ENCODE peak calls at places on chromosomes 3 and 15, in eight cellular contexts. B is GM19239; F is endothelial cell; G is H4; R is WTC11; M is AG09319; A is AG10803; K is stimulated activated CD4-positive, alpha-beta T cell treated with anti-CD3 and anti-CD28 coated beads, Interleukin-15, amount 100 ng/mL, for 1 hour. L is an unnamed sample.
A peak's percentile ranks its signal among the peaks of the same experiment; 100 is the strongest.

GRCh38 chr15:29570121-29570930 is 251.9 kb downstream of the TJP1 start:
- DNase-seq in B (no peak), F (peak; percentile 27), G (no peak), R (peak; percentile 58), M (no peak), A (peak; percentile 9), K (no peak), L (no peak)

GRCh38 chr3:69724722-69725435 is 14.4 kb upstream of the MITF start:
- DNase-seq in B (no peak), F (no peak), G (no peak), R (no peak), M (no peak), A (no peak), K (no peak), L (no peak)

GRCh38 chr15:71093089-71094024 is 21.9 kb upstream of the THSD4 start:
- DNase-seq in B (no peak), F (no peak), G (peak; percentile 72), R (no peak), M (no peak), A (peak; percentile 78), K (no peak), L (no peak)

GRCh38 chr3:57179580-57180410 is 14.6 kb upstream of the IL17RD start:
- DNase-seq in B (no peak), F (no peak), G (no peak), R (no peak), M (no peak), A (no peak), K (no peak), L (no peak)

GRCh38 chr15:80439140-80439539 is 35.0 kb downstream of the ARNT2 start:
- DNase-seq in B (no peak), F (no peak), G (no peak), R (no peak), M (no peak), A (no peak), K (no peak), L (no peak)

GRCh38 chr15:73368301-73369072 is at the start of gene HCN4:
- DNase-seq in B (no peak), F (peak; percentile 28), G (no peak), R (peak; percentile 84), M (no peak), A (no peak), K (no peak), L (no peak)

GRCh38 chr3:414063-414462 is 217.5 kb downstream of the CHL1 start:
- DNase-seq in B (no peak), F (no peak), G (peak; percentile 7), R (no peak), M (no peak), A (peak; percentile 1), K (no peak), L (no peak)

GRCh38 chr3:55746808-55747413 is 259.8 kb upstream of the WNT5A start:
- DNase-seq in B (no peak), F (no peak), G (no peak), R (no peak), M (no peak), A (peak; percentile 32), K (no peak), L (no peak)

GRCh38 chr15:65376767-65377104 is 1.1 kb downstream of the IGDCC3 start:
- DNase-seq in B (no peak), F (no peak), G (no peak), R (no peak), M (no peak), A (no peak), K (no peak), L (peak; percentile 16)

GRCh38 chr15:70618929-70619328 is 144.4 kb downstream of the UACA start:
- DNase-seq in B (no peak), F (no peak), G (no peak), R (no peak), M (no peak), A (no peak), K (no peak), L (no peak)

GRCh38 chr15:58758141-58758540 is 8.6 kb upstream of the ADAM10 start:
- DNase-seq in B (no peak), F (no peak), G (no peak), R (no peak), M (no peak), A (peak; percentile 49), K (no peak), L (no peak)

GRCh38 chr15:77516786-77517185 is 96.1 kb downstream of the HMG20A start:
- DNase-seq in B (no peak), F (no peak), G (no peak), R (no peak), M (no peak), A (no peak), K (no peak), L (no peak)

GRCh38 chr3:64398431-64398830 is 173.2 kb upstream of the PRICKLE2 start:
- DNase-seq in B (no peak), F (no peak), G (no peak), R (no peak), M (peak; percentile 72), A (peak; percentile 90), K (no peak), L (no peak)

GRCh38 chr15:71282086-71282485 is 166.8 kb downstream of the THSD4 start:
- DNase-seq in B (no peak), F (no peak), G (no peak), R (no peak), M (peak; percentile 61), A (peak; percentile 81), K (no peak), L (no peak)

GRCh38 chr15:68781766-68782588 is 38.7 kb downstream of the ANP32A start:
- DNase-seq in B (no peak), F (peak; percentile 65), G (no peak), R (no peak), M (no peak), A (no peak), K (no peak), L (no peak)

GRCh38 chr3:141250342-141250741 is 18.7 kb downstream of the PXYLP1 start:
- DNase-seq in B (no peak), F (no peak), G (no peak), R (no peak), M (no peak), A (no peak), K (no peak), L (no peak)

GRCh38 chr15:82056900-82057825 is 11.3 kb upstream of the MEX3B start:
- DNase-seq in B (no peak), F (no peak), G (no peak), R (no peak), M (no peak), A (no peak), K (no peak), L (no peak)

GRCh38 chr3:188916934-188917391 is 254.8 kb upstream of the TPRG1 start:
- DNase-seq in B (no peak), F (no peak), G (no peak), R (no peak), M (no peak), A (no peak), K (no peak), L (no peak)

GRCh38 chr3:189320511-189320910 is 148.7 kb downstream of the TPRG1 start:
- DNase-seq in B (no peak), F (no peak), G (no peak), R (no peak), M (no peak), A (no peak), K (no peak), L (no peak)

GRCh38 chr3:12894629-12895028 is 53.3 kb upstream of the RPL32 start:
- DNase-seq in B (no peak), F (no peak), G (no peak), R (no peak), M (no peak), A (peak; percentile 9), K (no peak), L (no peak)

GRCh38 chr15:42405876-42406482 is 46.7 kb downstream of the CAPN3 start:
- DNase-seq in B (no peak), F (no peak), G (no peak), R (no peak), M (no peak), A (no peak), K (no peak), L (no peak)

GRCh38 chr15:72176155-72176554 is 21.4 kb downstream of the GRAMD2A start:
- DNase-seq in B (no peak), F (no peak), G (no peak), R (no peak), M (no peak), A (no peak), K (no peak), L (no peak)

GRCh38 chr3:47892284-47892683 is 89.3 kb downstream of the DHX30 start:
- DNase-seq in B (no peak), F (no peak), G (no peak), R (no peak), M (no peak), A (no peak), K (no peak), L (no peak)

GRCh38 chr3:52238193-52238760 is 681 bp downstream of the TWF2 start:
- DNase-seq in B (no peak), F (no peak), G (no peak), R (no peak), M (no peak), A (no peak), K (no peak), L (no peak)

GRCh38 chr3:48369685-48370329 is 2.2 kb upstream of the FBXW12 start:
- DNase-seq in B (no peak), F (no peak), G (no peak), R (no peak), M (no peak), A (no peak), K (no peak), L (no peak)

GRCh38 chr3:24242012-24242698 is 252.5 kb downstream of the THRB start:
- DNase-seq in B (no peak), F (no peak), G (peak; percentile 55), R (no peak), M (peak; percentile 81), A (peak; percentile 97), K (no peak), L (no peak)

GRCh38 chr3:76673171-76673570 is 366.7 kb upstream of the ROBO2 start:
- DNase-seq in B (no peak), F (no peak), G (no peak), R (no peak), M (no peak), A (no peak), K (no peak), L (no peak)

GRCh38 chr15:54839379-54839778 is 357.4 kb downstream of the RSL24D1 start:
- DNase-seq in B (no peak), F (no peak), G (no peak), R (no peak), M (no peak), A (no peak), K (no peak), L (no peak)

GRCh38 chr3:89098964-89099585 is 8.3 kb upstream of the EPHA3 start:
- DNase-seq in B (no peak), F (peak; percentile 48), G (peak; percentile 42), R (peak; percentile 62), M (peak; percentile 22), A (peak; percentile 66), K (no peak), L (peak; percentile 40)

GRCh38 chr3:53243165-53243564 is 12.7 kb downstream of the TKT start:
- DNase-seq in B (no peak), F (peak; percentile 21), G (no peak), R (peak; percentile 39), M (peak; percentile 89), A (peak; percentile 85), K (no peak), L (no peak)

GRCh38 chr3:37935290-37935668 is 55.3 kb upstream of the VILL start:
- DNase-seq in B (no peak), F (no peak), G (no peak), R (no peak), M (no peak), A (peak; percentile 51), K (no peak), L (no peak)

GRCh38 chr3:135100349-135100741 is 305.3 kb downstream of the EPHB1 start:
- DNase-seq in B (no peak), F (no peak), G (no peak), R (no peak), M (no peak), A (no peak), K (no peak), L (no peak)

GRCh38 chr15:40307421-40308165 is at the start of gene PLCB2:
- DNase-seq in B (no peak), F (peak; percentile 38), G (peak; percentile 78), R (peak; percentile 44), M (no peak), A (no peak), K (peak; percentile 48), L (peak; percentile 61)

GRCh38 chr3:186790261-186790981 is 7.0 kb downstream of the EIF4A2 start:
- DNase-seq in B (no peak), F (no peak), G (peak; percentile 49), R (no peak), M (no peak), A (peak; percentile 35), K (peak; percentile 12), L (no peak)